ENCODE peak calls at places on chromosomes 11 and 22, in seven cellular contexts. L, F, E, K, I, X and V are unnamed samples.

GRCh38 chr22:44190381-44190976 is 9.8 kb downstream of the PARVG start:
- DNase-seq in K (no peak), E (no peak), X (no peak), L (no peak), F (no peak), I (no peak), V (no peak)

GRCh38 chr11:65452806-65453490 is 30.4 kb downstream of the NEAT1 start:
- DNase-seq in X (no peak), L (no peak), K (no peak), F (peak), E (no peak), I (peak), V (no peak)

GRCh38 chr11:65109231-65110198 is 2.2 kb upstream of the TM7SF2 start:
- DNase-seq in X (no peak), E (no peak), I (no peak), F (no peak), L (no peak), K (no peak), V (no peak)

GRCh38 chr22:18032455-18033101 is 8.2 kb upstream of the MICAL3 start:
- DNase-seq in K (no peak), I (no peak), E (no peak), F (peak), L (no peak), X (no peak), V (no peak)

GRCh38 chr11:45917286-45917622 is 423 bp downstream of the PEX16 start:
- DNase-seq in F (no peak), I (peak), E (no peak), X (no peak), K (no peak), L (no peak), V (no peak)

GRCh38 chr11:132312161-132312560 is 941.7 kb downstream of the NTM start:
- DNase-seq in K (no peak), E (no peak), F (peak), I (no peak), L (no peak), X (no peak), V (no peak)

GRCh38 chr22:45603631-45604030 is 68.0 kb upstream of the ATXN10 start:
- DNase-seq in X (no peak), F (no peak), E (no peak), L (no peak), K (no peak), I (no peak), V (no peak)

GRCh38 chr11:132632641-132633124 is 899.6 kb downstream of the OPCML start:
- DNase-seq in X (no peak), F (peak), E (no peak), I (no peak), K (no peak), L (no peak), V (no peak)

GRCh38 chr11:131422491-131422890 is 52.1 kb downstream of the NTM start:
- DNase-seq in E (no peak), X (no peak), L (no peak), F (no peak), I (no peak), K (no peak), V (no peak)

GRCh38 chr11:32070707-32071106 is 20.2 kb upstream of the RCN1 start:
- DNase-seq in I (no peak), F (no peak), L (no peak), X (no peak), K (no peak), E (no peak), V (no peak)

DNA sequence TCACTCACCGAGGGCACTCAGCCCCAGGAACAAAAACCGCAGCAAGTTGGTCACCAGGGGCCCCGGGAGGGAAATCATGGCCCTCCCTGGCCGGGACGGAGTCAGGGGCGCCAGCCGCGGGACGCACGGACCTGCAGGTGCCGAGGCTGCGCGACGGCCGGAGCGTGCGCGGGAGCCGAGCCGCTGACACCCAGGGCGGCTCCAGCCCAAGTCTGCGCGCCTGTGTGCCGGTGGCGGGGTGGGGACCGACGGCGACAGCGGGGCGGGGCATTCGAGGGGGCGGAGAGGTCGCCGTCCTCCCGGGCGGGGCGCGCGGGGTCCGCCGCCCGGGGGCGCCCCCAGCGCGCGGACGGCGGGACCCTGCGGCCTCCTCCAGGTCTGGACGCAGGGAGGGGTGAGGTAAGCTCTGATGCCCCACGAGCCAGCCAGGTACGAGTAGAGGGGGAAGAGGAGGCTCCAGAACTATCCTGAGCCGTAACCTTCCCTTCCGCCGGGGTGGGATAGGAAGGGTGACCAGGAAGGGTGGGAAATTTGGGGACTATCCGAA is at the start of gene ESAM:
- DNase-seq in F (no peak), I (no peak), X (peak), L (no peak), E (no peak), K (peak), V (peak)
- TF ChIP-seq CTCF in F (no peak), I (no peak), X (no peak), L (no peak), E (no peak), K (no peak), V (no peak)

GRCh38 chr11:70608568-70609314 is 210.4 kb downstream of the CTTN start:
- DNase-seq in F (peak), X (peak), E (no peak), K (no peak), I (peak), L (no peak), V (no peak)
- TF ChIP-seq CTCF in F (no peak), X (no peak), E (no peak), K (no peak), I (no peak), L (no peak), V (no peak)

DNA sequence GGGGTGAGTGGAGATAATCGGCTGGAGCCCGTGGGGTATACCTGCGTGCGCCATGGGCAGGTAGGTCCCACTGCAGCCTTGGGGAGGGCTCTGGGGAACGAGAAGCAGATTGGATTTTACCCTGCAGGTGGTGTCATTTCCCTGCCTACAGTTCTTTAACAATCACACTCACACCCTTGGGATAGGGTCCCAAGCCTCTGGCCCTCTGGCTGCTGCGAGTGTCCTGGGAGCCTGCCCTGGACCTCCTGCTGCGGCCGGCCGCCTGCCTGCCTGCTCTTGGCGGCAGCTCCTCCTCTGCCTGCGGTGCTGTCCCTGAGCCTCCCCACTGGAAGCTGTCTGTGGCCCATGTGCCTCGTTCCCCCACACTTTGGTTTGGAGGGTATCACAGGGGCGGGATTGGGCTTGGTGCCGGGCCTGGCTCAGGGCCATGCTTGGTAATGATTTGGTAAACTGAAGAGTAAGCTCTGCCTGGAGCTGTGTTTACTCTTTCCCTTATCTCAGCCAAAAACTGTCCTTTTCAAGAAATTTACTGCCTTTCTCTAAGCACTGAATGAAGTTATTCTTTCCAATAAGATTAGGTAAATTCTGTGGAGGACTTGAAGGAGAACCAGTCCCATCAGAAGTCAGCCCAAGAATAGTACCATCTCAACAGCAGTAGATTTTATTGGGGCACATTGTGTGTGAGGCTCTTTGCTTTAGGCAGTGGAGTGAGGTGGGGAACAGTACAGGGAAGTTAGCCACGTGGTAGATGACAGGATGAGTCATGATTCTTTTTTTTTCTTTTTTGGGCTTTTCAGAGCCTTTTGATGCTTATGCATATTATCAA is 53.7 kb downstream of the TBC1D22A start:
- DNase-seq in L (no peak), I (no peak), F (no peak), K (no peak), E (no peak), X (no peak), V (no peak)
- TF ChIP-seq CTCF in L (no peak), I (no peak), F (no peak), K (no peak), E (no peak), X (no peak), V (no peak)

DNA sequence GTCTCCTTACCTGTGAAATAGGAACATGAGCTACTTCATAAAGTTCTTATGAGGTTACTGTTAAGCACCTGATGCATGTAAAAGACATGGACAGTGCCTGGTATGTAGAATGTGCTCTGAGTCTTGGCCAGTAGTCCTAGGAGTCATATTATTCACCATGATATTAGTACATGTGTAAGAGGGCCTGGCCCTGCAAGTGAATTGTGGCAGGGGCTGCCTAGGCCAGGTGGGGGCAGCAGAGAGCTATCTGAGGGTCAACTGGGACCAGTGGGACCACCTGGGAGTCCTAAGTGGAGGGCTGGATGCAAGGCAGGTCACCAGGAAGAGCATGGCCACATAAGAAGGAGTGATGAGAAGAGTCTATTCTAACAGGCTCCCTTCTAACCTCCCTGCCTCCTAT is 529.5 kb downstream of the SOX6 start:
- DNase-seq in I (peak), F (peak), E (no peak), L (no peak), K (no peak), X (peak), V (no peak)
- TF ChIP-seq CTCF in I (peak), F (peak), E (peak), L (no peak), K (no peak), X (peak), V (no peak)

DNA sequence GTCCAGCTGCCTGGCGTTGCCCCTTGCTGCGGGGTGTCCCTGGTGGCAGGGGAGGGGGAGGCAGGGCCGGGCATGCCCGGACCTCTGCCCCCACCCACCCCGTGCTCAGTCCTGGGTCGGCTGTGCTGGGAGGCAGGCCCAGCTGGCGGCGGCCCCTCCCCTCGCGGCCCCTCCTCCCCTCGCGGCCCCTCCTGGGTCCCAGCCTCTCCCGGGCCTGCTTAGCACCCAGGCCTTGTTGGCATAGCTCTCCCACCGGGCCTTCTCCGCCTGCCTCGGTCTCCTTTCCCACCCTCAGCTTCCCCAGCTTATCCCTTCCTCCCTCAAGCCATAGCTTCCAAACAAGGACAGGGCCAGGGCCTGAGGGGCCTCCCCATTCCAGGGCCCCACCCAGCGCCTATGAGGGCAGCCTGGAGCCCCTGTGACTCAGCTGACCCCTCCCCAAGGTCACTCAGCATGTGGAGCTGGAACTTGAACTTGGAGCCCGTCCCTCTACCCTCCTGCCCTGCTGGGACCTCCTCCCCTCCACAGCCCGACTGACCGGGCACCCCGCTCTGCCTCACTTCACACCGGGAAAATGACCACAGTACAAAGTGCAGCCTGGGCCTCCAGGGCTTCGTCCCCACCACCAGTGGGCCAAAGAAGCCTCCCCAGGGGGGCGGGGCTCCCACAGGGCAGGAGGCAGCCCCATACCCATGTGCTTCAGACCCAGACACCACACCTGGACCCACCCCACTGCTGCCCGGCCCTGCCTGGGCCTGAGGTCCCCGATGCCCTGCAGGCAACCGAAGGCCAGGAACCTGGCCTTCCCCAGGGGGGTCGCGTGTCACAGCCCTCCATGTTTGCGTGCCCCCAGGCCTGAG is 1.2 kb downstream of the EPS8L2 start:
- DNase-seq in E (no peak), L (peak), K (no peak), F (no peak), I (no peak), X (no peak), V (no peak)
- TF ChIP-seq CTCF in E (no peak), L (no peak), K (no peak), F (peak), I (no peak), X (no peak), V (no peak)

GRCh38 chr11:112178428-112178827 is 3.1 kb downstream of the BCO2 start:
- DNase-seq in E (no peak), K (no peak), L (no peak), I (no peak), F (no peak), X (no peak), V (no peak)

GRCh38 chr11:112174789-112175595 is at the start of gene BCO2:
- DNase-seq in F (peak), I (peak), L (peak), X (peak), K (no peak), E (no peak), V (peak)

GRCh38 chr11:112175596-112175947 is 260 bp downstream of the BCO2 start:
- DNase-seq in X (no peak), E (no peak), L (no peak), F (no peak), K (no peak), I (no peak), V (no peak)

GRCh38 chr11:112177610-112178009 is 2.3 kb downstream of the BCO2 start:
- DNase-seq in L (no peak), E (no peak), F (no peak), K (no peak), I (no peak), X (no peak), V (no peak)

DNA sequence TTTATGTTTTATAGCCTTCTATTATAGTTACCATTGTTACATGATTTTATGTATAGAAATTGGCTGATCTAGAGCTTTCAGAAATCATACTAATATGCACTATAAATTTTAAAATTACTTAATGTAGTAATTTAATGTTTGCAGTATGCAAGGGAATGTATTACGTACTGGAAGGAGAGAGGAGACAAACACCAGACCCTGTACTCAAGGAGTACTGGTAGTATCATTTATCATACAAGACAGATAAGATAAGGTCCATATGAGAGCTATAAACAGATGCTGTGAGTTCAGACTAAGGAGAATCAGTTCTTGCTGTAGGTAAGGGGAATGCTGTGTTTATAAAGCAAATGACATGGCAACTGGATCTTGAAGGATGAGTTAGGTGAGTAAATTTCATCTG is 765 bp downstream of the BCO2 start:
- DNase-seq in K (no peak), X (no peak), E (no peak), L (no peak), I (no peak), F (no peak), V (no peak)
- TF ChIP-seq CTCF in K (no peak), X (no peak), E (no peak), L (no peak), I (no peak), F (no peak), V (no peak)

GRCh38 chr11:28677719-28678118 is 569.5 kb downstream of the METTL15 start:
- DNase-seq in X (no peak), I (no peak), K (no peak), E (no peak), L (no peak), F (no peak), V (no peak)

GRCh38 chr11:28671326-28671725 is 563.1 kb downstream of the METTL15 start:
- DNase-seq in E (no peak), K (no peak), F (no peak), L (no peak), I (no peak), X (no peak), V (no peak)

GRCh38 chr11:28673687-28674431 is 565.7 kb downstream of the METTL15 start:
- DNase-seq in X (no peak), F (no peak), E (no peak), K (no peak), I (no peak), L (no peak), V (no peak)

GRCh38 chr11:28675183-28675582 is 567.0 kb downstream of the METTL15 start:
- DNase-seq in I (no peak), L (no peak), F (no peak), K (no peak), X (no peak), E (no peak), V (no peak)

DNA sequence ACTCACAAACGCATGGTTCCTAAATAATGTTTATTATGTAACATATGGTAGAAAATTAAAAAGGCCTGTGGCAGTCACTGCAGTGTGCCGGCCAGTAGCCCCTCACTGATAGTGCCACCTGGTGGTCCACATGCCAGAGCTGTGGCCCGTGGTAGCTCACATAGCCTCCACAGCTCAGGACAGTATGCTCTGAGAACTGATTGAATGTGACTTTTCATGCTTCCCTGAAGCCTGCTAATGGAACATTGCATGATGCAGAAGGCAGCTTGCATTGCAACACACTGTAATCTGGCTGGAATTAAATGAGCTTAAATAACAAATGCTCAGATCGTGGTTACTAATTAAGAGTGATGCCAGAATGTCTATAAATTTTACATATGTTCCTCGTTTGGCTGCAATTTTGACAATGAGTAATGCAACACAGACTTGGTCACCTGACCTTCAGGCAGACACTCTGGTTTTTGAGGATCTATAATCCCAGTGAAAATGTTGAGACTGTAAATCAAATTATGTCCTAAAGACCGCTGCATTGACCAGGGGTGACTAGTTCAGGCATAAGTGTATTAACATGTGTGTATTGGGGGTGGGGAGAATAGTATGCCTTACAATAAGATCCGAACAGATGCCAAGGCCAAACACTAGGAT is 566.4 kb downstream of the METTL15 start:
- DNase-seq in F (no peak), L (no peak), E (no peak), X (peak), K (no peak), I (no peak), V (no peak)
- TF ChIP-seq CTCF in F (peak), L (no peak), E (no peak), X (peak), K (no peak), I (no peak), V (no peak)

GRCh38 chr11:119641991-119642745 is 86.8 kb downstream of the NECTIN1 start:
- DNase-seq in K (no peak), I (no peak), L (no peak), X (no peak), F (peak), E (no peak), V (no peak)
- TF ChIP-seq CTCF in K (peak), I (peak), L (no peak), X (peak), F (peak), E (peak), V (peak)

GRCh38 chr11:13818325-13818724 is 144.2 kb upstream of the SPON1 start:
- DNase-seq in I (no peak), X (no peak), E (no peak), L (no peak), F (no peak), K (no peak), V (no peak)
- TF ChIP-seq CTCF in I (no peak), X (no peak), E (no peak), L (no peak), F (no peak), K (no peak), V (no peak)